ENCODE peak calls at places on chromosome 2, in eight cellular contexts. Z, V, I, Y, C, H, F and X are unnamed samples. For H3K9me3, the result is how much of the 10 kb centered on the place peaks cover.

GRCh38 chr2:238938460-238939055 is 90.7 kb downstream of the TWIST2 start:
- DNase-seq in V (no peak), Z (no peak), Y (peak), I (peak), C (peak), H (no peak), F (no peak), X (peak)

GRCh38 chr2:192828947-192829346 is 634.2 kb upstream of the TMEFF2 start:
- DNase-seq in Y (peak), C (peak), V (no peak), H (no peak), Z (no peak), I (no peak), F (no peak), X (no peak)

GRCh38 chr2:120963997-120964396 is 228.3 kb downstream of the GLI2 start:
- DNase-seq in V (no peak), I (no peak), C (no peak), Z (no peak), H (no peak), F (no peak), Y (no peak), X (no peak)

GRCh38 chr2:236169741-236170654 is 1.8 kb upstream of the GBX2 start:
- DNase-seq in F (no peak), Y (no peak), H (no peak), Z (no peak), I (no peak), C (no peak), V (no peak), X (no peak)

GRCh38 chr2:53512071-53512841 is 255.3 kb upstream of the CHAC2 start:
- DNase-seq in C (no peak), H (no peak), I (peak), Z (no peak), F (no peak), V (no peak), Y (no peak), X (no peak)

GRCh38 chr2:127347000-127347399 is 40.8 kb downstream of the MAP3K2 start:
- DNase-seq in H (no peak), Z (no peak), V (no peak), I (no peak), C (no peak), Y (no peak), F (no peak), X (no peak)

GRCh38 chr2:54632733-54633692 is 90.4 kb upstream of the EML6 start:
- DNase-seq in H (no peak), V (no peak), F (no peak), Z (peak), Y (peak), I (peak), C (no peak), X (no peak)

GRCh38 chr2:237471457-237472186 is 15.4 kb upstream of the MLPH start:
- DNase-seq in F (peak), Y (peak), H (no peak), I (peak), V (peak), C (no peak), Z (peak), X (no peak)

GRCh38 chr2:58539973-58540372 is 298.8 kb upstream of the FANCL start:
- DNase-seq in Y (no peak), C (no peak), F (no peak), Z (no peak), I (no peak), V (no peak), H (no peak), X (no peak)

GRCh38 chr2:27041708-27042107 is 8.9 kb downstream of the TMEM214 start:
- DNase-seq in C (no peak), H (no peak), F (no peak), V (no peak), I (no peak), Y (no peak), Z (no peak), X (no peak)

GRCh38 chr2:176281267-176281666 is 12.0 kb downstream of the MTX2 start:
- DNase-seq in C (no peak), I (no peak), H (no peak), F (no peak), V (no peak), Y (no peak), Z (no peak), X (no peak)

DNA sequence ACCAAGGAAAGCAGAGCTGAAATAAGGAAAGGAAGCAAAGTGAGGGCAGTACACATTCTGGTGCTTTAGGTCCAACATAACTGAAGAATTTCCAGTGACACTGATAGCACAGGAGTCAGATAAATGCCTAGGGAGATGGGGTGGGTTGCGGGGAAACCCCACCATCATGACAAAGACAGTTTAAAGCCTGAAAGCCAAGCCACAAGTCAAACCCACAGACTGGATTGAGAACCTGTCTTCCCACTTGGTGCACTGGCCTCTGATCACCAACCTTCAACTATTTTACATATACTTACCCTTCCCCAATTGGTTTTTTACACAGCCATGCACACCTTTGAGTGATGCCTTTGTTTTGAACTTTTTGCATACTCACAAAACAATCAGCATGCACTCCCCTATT is 22.2 kb upstream of the PDK1 start:
- DNase-seq in F (no peak), Y (no peak), Z (no peak), V (no peak), I (no peak), H (no peak), C (no peak), X (no peak)
- H3K9me3 ChIP-seq in F (under half), Y (under half), Z (under half), V (under half), I (under half), H (under half), C (under half), X (under half)

DNA sequence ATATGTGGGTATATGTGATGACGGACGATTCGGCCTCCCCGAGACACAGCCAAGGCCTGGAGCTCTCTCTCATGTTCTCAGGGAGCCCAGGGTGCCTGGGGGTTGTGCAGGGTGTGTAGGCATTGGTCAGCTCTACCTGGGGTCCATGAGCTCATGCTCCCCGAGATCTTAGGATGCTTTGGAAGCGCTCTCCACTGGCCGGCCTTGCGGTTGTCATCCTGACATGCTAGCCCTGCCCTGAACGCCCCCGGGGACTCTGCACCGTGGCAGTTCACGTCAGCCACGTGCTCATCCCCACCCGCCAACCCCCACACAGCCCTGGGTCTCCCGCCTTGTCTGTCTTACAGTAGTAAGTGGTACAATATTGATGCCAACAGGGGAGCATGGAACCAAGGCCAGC is 67.8 kb downstream of the RTP5 start:
- DNase-seq in V (no peak), H (no peak), I (no peak), Y (no peak), C (no peak), Z (no peak), F (peak), X (no peak)
- H3K9me3 ChIP-seq in V (under half), H (under half), I (under half), Y (under half), C (under half), Z (under half), F (under half), X (under half)

GRCh38 chr2:108392029-108392428 is 14.3 kb downstream of the SULT1C4 start:
- DNase-seq in C (no peak), I (no peak), Y (no peak), F (no peak), Z (no peak), H (no peak), V (no peak), X (no peak)

GRCh38 chr2:108399479-108399878 is 21.7 kb downstream of the SULT1C4 start:
- DNase-seq in V (no peak), Z (no peak), H (no peak), Y (no peak), C (no peak), F (no peak), I (peak), X (no peak)

GRCh38 chr2:108393197-108393596 is 15.4 kb downstream of the SULT1C4 start:
- DNase-seq in F (no peak), C (no peak), Y (no peak), V (no peak), I (no peak), H (no peak), Z (no peak), X (no peak)

GRCh38 chr2:108396845-108397244 is 19.1 kb downstream of the SULT1C4 start:
- DNase-seq in V (no peak), F (no peak), H (no peak), I (peak), Z (no peak), C (no peak), Y (no peak), X (no peak)

GRCh38 chr2:108395155-108395554 is 17.4 kb downstream of the SULT1C4 start:
- DNase-seq in F (no peak), Y (no peak), H (no peak), V (no peak), Z (no peak), I (no peak), C (no peak), X (no peak)
- H3K9me3 ChIP-seq in F (under half), Y (under half), H (under half), V (under half), Z (under half), I (under half), C (under half), X (under half)

DNA sequence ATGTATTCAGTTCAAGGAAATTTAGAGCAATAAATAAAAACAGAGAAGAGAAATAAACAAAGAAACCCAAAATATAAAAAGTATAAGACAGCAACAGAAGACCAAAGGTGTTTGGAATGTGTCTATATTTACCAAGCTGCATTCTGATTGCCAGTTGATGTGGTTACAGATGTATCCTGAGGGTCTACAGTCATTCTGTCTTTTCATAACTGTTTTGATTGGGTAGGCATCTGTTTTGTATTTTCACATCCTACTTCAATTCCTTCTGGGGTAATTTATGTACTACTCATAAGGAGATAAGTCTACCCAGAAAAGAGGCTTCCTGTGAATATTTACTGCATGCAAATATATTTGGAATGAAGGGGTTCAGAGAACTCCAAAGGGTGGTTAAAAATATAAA is 596.8 kb upstream of the GCFC2 start:
- DNase-seq in V (no peak), Z (no peak), F (no peak), Y (no peak), H (no peak), I (no peak), C (no peak), X (no peak)
- H3K9me3 ChIP-seq in V (under half), Z (under half), F (under half), Y (under half), H (under half), I (under half), C (under half), X (under half)

DNA sequence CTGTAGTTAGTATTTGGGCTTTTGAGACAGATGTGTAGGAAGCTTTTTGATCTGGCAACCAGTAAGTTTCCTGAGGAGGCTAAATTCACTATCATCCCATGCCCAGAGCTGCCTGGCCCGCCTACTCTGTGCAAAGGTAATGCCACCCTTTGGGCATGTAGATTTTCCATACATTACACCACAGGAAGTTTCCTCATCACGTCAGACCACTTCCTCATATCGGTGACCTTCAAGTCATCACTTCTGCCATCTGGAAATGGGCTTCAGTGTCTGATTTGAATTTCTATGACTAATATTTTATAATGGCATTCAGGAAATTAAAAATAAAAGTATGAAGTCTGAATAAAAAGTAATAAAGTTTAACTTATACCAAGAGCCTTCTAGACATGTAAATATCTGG is 825.4 kb downstream of the DCDC2C start:
- DNase-seq in Y (no peak), V (no peak), H (no peak), Z (no peak), I (no peak), F (no peak), C (no peak), X (no peak)
- H3K9me3 ChIP-seq in Y (under half), V (under half), H (under half), Z (under half), I (under half), F (under half), C (under half), X (under half)

DNA sequence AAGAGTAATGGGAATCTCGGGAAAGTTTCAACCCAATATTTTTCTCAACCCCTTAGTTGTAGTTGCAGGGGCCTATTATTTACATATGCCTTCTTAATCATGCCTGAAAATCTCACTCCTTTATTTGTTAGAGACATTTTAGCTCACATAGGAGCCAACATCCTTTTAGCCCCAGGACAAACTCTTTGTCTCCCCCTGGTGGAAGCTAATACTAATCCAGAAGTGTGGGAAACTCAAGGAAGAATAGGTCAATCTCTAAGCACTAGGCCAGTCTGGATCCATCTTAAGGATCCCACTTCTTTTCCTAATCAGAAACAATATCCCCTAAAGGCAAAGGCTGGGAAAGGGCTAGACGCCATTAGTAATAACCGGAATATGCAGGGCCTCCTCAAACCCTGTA is 550.9 kb upstream of the PKDCC start:
- DNase-seq in H (no peak), I (no peak), C (no peak), Z (no peak), V (no peak), F (no peak), Y (no peak), X (no peak)
- H3K9me3 ChIP-seq in H (under half), I (under half), C (under half), Z (under half), V (under half), F (under half), Y (under half), X (half or more)